ENCODE peak calls at places on chromosomes 11 and 22, in six cellular contexts. One of them, this sample, is unnamed.

GRCh38 chr22:33922268-33922667 is 2.0 kb upstream of the LARGE1 start:
- DNase-seq in adrenal gland: peak
- DNase-seq in HCT116: no peak
- DNase-seq in suprapubic skin: peak
- DNase-seq in heart left ventricle: peak
- DNase-seq in choroid plexus epithelial cell: peak
- DNase-seq in this sample: no peak

GRCh38 chr22:19959043-19959586 is 17.5 kb upstream of the TXNRD2 start:
- DNase-seq in adrenal gland: peak
- DNase-seq in HCT116: peak
- DNase-seq in heart left ventricle: peak
- DNase-seq in suprapubic skin: peak
- DNase-seq in choroid plexus epithelial cell: peak
- DNase-seq in this sample: no peak

GRCh38 chr11:119210035-119210434 is 3.9 kb downstream of the CBL start:
- DNase-seq in heart left ventricle: no peak
- DNase-seq in HCT116: no peak
- DNase-seq in suprapubic skin: no peak
- DNase-seq in adrenal gland: no peak
- DNase-seq in choroid plexus epithelial cell: no peak
- DNase-seq in this sample: no peak

GRCh38 chr11:7555067-7555699 is 41.4 kb downstream of the PPFIBP2 start:
- DNase-seq in adrenal gland: peak
- DNase-seq in choroid plexus epithelial cell: no peak
- DNase-seq in HCT116: no peak
- DNase-seq in heart left ventricle: peak
- DNase-seq in suprapubic skin: no peak
- DNase-seq in this sample: no peak

GRCh38 chr22:24950272-24950902 is 2.1 kb upstream of the KIAA1671 start:
- DNase-seq in heart left ventricle: no peak
- DNase-seq in HCT116: no peak
- DNase-seq in adrenal gland: no peak
- DNase-seq in suprapubic skin: no peak
- DNase-seq in choroid plexus epithelial cell: peak
- DNase-seq in this sample: no peak

GRCh38 chr22:44567846-44568493 is 69.9 kb upstream of the RTL6 start:
- DNase-seq in HCT116: peak
- DNase-seq in choroid plexus epithelial cell: peak
- DNase-seq in adrenal gland: peak
- DNase-seq in heart left ventricle: no peak
- DNase-seq in suprapubic skin: peak
- DNase-seq in this sample: no peak

GRCh38 chr11:17012712-17013547 is 1.3 kb downstream of the PLEKHA7 start:
- DNase-seq in HCT116: peak
- DNase-seq in choroid plexus epithelial cell: peak
- DNase-seq in adrenal gland: no peak
- DNase-seq in suprapubic skin: no peak
- DNase-seq in heart left ventricle: no peak
- DNase-seq in this sample: no peak

GRCh38 chr11:14414470-14415461 is 55.8 kb upstream of the RRAS2 start:
- DNase-seq in adrenal gland: no peak
- DNase-seq in heart left ventricle: no peak
- DNase-seq in choroid plexus epithelial cell: peak
- DNase-seq in suprapubic skin: no peak
- DNase-seq in HCT116: no peak
- DNase-seq in this sample: no peak

GRCh38 chr11:779955-780532 is 2.8 kb upstream of the GATD1 start:
- DNase-seq in choroid plexus epithelial cell: no peak
- DNase-seq in heart left ventricle: no peak
- DNase-seq in HCT116: no peak
- DNase-seq in adrenal gland: no peak
- DNase-seq in suprapubic skin: no peak
- DNase-seq in this sample: no peak

GRCh38 chr11:134592391-134592990 is 180.4 kb upstream of the B3GAT1 start:
- DNase-seq in choroid plexus epithelial cell: peak
- DNase-seq in heart left ventricle: no peak
- DNase-seq in HCT116: peak
- DNase-seq in adrenal gland: peak
- DNase-seq in suprapubic skin: no peak
- DNase-seq in this sample: no peak

GRCh38 chr11:111557425-111558111 is 17.0 kb downstream of the LAYN start:
- DNase-seq in suprapubic skin: no peak
- DNase-seq in HCT116: no peak
- DNase-seq in heart left ventricle: no peak
- DNase-seq in choroid plexus epithelial cell: peak
- DNase-seq in adrenal gland: no peak
- DNase-seq in this sample: peak

GRCh38 chr11:44979536-44980399 is 29.1 kb upstream of the TP53I11 start:
- DNase-seq in adrenal gland: peak
- DNase-seq in choroid plexus epithelial cell: no peak
- DNase-seq in heart left ventricle: peak
- DNase-seq in suprapubic skin: no peak
- DNase-seq in HCT116: peak
- DNase-seq in this sample: no peak

GRCh38 chr11:17972987-17973386 is 39.9 kb downstream of the SERGEF start:
- DNase-seq in heart left ventricle: peak
- DNase-seq in HCT116: peak
- DNase-seq in adrenal gland: peak
- DNase-seq in choroid plexus epithelial cell: peak
- DNase-seq in suprapubic skin: no peak
- DNase-seq in this sample: peak

GRCh38 chr11:131925829-131926228 is 555.4 kb downstream of the NTM start:
- DNase-seq in HCT116: no peak
- DNase-seq in heart left ventricle: no peak
- DNase-seq in suprapubic skin: no peak
- DNase-seq in adrenal gland: no peak
- DNase-seq in choroid plexus epithelial cell: no peak
- DNase-seq in this sample: no peak

GRCh38 chr11:118434553-118435232 is 1.6 kb upstream of the KMT2A start:
- DNase-seq in heart left ventricle: peak
- DNase-seq in suprapubic skin: peak
- DNase-seq in choroid plexus epithelial cell: peak
- DNase-seq in adrenal gland: peak
- DNase-seq in HCT116: no peak
- DNase-seq in this sample: no peak

GRCh38 chr11:46307785-46308341 is 30.4 kb downstream of the CREB3L1 start:
- DNase-seq in choroid plexus epithelial cell: no peak
- DNase-seq in suprapubic skin: no peak
- DNase-seq in adrenal gland: no peak
- DNase-seq in heart left ventricle: no peak
- DNase-seq in HCT116: no peak
- DNase-seq in this sample: no peak

GRCh38 chr11:126312903-126313460 is 9.1 kb downstream of the DCPS start:
- DNase-seq in heart left ventricle: no peak
- DNase-seq in choroid plexus epithelial cell: no peak
- DNase-seq in HCT116: no peak
- DNase-seq in adrenal gland: no peak
- DNase-seq in suprapubic skin: no peak
- DNase-seq in this sample: no peak

GRCh38 chr11:120260616-120261015 is 20.7 kb downstream of the POU2F3 start:
- DNase-seq in suprapubic skin: no peak
- DNase-seq in heart left ventricle: no peak
- DNase-seq in adrenal gland: no peak
- DNase-seq in choroid plexus epithelial cell: no peak
- DNase-seq in HCT116: no peak
- DNase-seq in this sample: no peak

GRCh38 chr22:17629167-17629489 is 579 bp upstream of the ATP6V1E1 start:
- DNase-seq in suprapubic skin: no peak
- DNase-seq in adrenal gland: no peak
- DNase-seq in heart left ventricle: no peak
- DNase-seq in choroid plexus epithelial cell: no peak
- DNase-seq in HCT116: no peak
- DNase-seq in this sample: no peak

GRCh38 chr22:26722159-26722558 is 64.8 kb downstream of the MIAT start:
- DNase-seq in choroid plexus epithelial cell: no peak
- DNase-seq in HCT116: no peak
- DNase-seq in heart left ventricle: no peak
- DNase-seq in adrenal gland: no peak
- DNase-seq in suprapubic skin: no peak
- DNase-seq in this sample: no peak

GRCh38 chr11:46601129-46601528 is 7.3 kb upstream of the AMBRA1 start:
- DNase-seq in suprapubic skin: no peak
- DNase-seq in HCT116: no peak
- DNase-seq in choroid plexus epithelial cell: peak
- DNase-seq in adrenal gland: no peak
- DNase-seq in heart left ventricle: no peak
- DNase-seq in this sample: no peak

GRCh38 chr11:101034076-101034475 is 95.5 kb downstream of the PGR start:
- DNase-seq in choroid plexus epithelial cell: peak
- DNase-seq in heart left ventricle: peak
- DNase-seq in suprapubic skin: no peak
- DNase-seq in HCT116: no peak
- DNase-seq in adrenal gland: peak
- DNase-seq in this sample: no peak

GRCh38 chr22:22558972-22559603 is at the start of gene PRAME:
- DNase-seq in HCT116: peak
- DNase-seq in heart left ventricle: no peak
- DNase-seq in adrenal gland: peak
- DNase-seq in suprapubic skin: no peak
- DNase-seq in choroid plexus epithelial cell: peak
- DNase-seq in this sample: no peak
- TF ChIP-seq CTCF in HCT116: peak
- TF ChIP-seq CTCF in heart left ventricle: peak
- TF ChIP-seq CTCF in adrenal gland: peak
- TF ChIP-seq CTCF in suprapubic skin: no peak
- TF ChIP-seq CTCF in choroid plexus epithelial cell: peak
- TF ChIP-seq CTCF in this sample: peak

GRCh38 chr11:130166457-130166784 is 6.8 kb downstream of the ST14 start:
- DNase-seq in choroid plexus epithelial cell: peak
- DNase-seq in suprapubic skin: no peak
- DNase-seq in HCT116: peak
- DNase-seq in heart left ventricle: no peak
- DNase-seq in adrenal gland: peak
- DNase-seq in this sample: peak
- H3K4me3 ChIP-seq in choroid plexus epithelial cell: no peak
- H3K4me3 ChIP-seq in suprapubic skin: no peak
- H3K4me3 ChIP-seq in HCT116: peak
- H3K4me3 ChIP-seq in heart left ventricle: no peak
- H3K4me3 ChIP-seq in adrenal gland: no peak
- H3K4me3 ChIP-seq in this sample: no peak

GRCh38 chr11:90288207-90288821 is 65.5 kb upstream of the CHORDC1 start:
- DNase-seq in HCT116: peak
- DNase-seq in heart left ventricle: no peak
- DNase-seq in choroid plexus epithelial cell: peak
- DNase-seq in suprapubic skin: no peak
- DNase-seq in adrenal gland: no peak
- DNase-seq in this sample: no peak
- TF ChIP-seq CTCF in HCT116: peak
- TF ChIP-seq CTCF in heart left ventricle: peak
- TF ChIP-seq CTCF in choroid plexus epithelial cell: peak
- TF ChIP-seq CTCF in suprapubic skin: no peak
- TF ChIP-seq CTCF in adrenal gland: peak
- TF ChIP-seq CTCF in this sample: peak

GRCh38 chr22:36375071-36375980 is 12.4 kb downstream of the MYH9 start:
- DNase-seq in suprapubic skin: no peak
- DNase-seq in choroid plexus epithelial cell: no peak
- DNase-seq in HCT116: no peak
- DNase-seq in heart left ventricle: no peak
- DNase-seq in adrenal gland: peak
- DNase-seq in this sample: no peak

GRCh38 chr22:36374603-36375024 is 13.2 kb downstream of the MYH9 start:
- DNase-seq in heart left ventricle: no peak
- DNase-seq in suprapubic skin: no peak
- DNase-seq in HCT116: peak
- DNase-seq in choroid plexus epithelial cell: no peak
- DNase-seq in adrenal gland: peak
- DNase-seq in this sample: no peak

GRCh38 chr22:36376265-36376664 is 11.5 kb downstream of the MYH9 start:
- DNase-seq in suprapubic skin: no peak
- DNase-seq in choroid plexus epithelial cell: no peak
- DNase-seq in heart left ventricle: no peak
- DNase-seq in adrenal gland: no peak
- DNase-seq in HCT116: no peak
- DNase-seq in this sample: no peak

GRCh38 chr22:36371920-36372319 is 15.8 kb downstream of the MYH9 start:
- DNase-seq in HCT116: no peak
- DNase-seq in choroid plexus epithelial cell: no peak
- DNase-seq in adrenal gland: no peak
- DNase-seq in heart left ventricle: no peak
- DNase-seq in suprapubic skin: no peak
- DNase-seq in this sample: no peak

DNA sequence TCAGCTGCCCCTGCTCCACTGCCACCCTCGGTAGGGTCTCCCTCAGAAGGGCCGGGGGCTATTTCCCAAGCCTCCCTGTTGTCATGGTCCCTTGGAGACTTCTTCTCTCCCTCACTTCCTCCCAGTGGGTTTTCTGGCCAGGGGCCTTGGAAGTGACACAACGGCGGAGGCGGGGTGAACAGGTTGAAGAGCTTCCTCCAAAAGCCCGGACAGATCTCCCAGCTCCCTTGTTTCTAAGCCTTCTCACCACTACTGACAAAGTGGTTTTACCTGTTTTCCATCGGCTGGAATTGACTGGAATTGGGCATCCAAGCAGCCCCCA is 14.5 kb downstream of the MYH9 start:
- DNase-seq in adrenal gland: peak
- DNase-seq in choroid plexus epithelial cell: no peak
- DNase-seq in suprapubic skin: no peak
- DNase-seq in HCT116: no peak
- DNase-seq in heart left ventricle: no peak
- DNase-seq in this sample: no peak
- H3K4me3 ChIP-seq in adrenal gland: no peak
- H3K4me3 ChIP-seq in choroid plexus epithelial cell: no peak
- H3K4me3 ChIP-seq in suprapubic skin: no peak
- H3K4me3 ChIP-seq in HCT116: no peak
- H3K4me3 ChIP-seq in heart left ventricle: peak
- H3K4me3 ChIP-seq in this sample: no peak

DNA sequence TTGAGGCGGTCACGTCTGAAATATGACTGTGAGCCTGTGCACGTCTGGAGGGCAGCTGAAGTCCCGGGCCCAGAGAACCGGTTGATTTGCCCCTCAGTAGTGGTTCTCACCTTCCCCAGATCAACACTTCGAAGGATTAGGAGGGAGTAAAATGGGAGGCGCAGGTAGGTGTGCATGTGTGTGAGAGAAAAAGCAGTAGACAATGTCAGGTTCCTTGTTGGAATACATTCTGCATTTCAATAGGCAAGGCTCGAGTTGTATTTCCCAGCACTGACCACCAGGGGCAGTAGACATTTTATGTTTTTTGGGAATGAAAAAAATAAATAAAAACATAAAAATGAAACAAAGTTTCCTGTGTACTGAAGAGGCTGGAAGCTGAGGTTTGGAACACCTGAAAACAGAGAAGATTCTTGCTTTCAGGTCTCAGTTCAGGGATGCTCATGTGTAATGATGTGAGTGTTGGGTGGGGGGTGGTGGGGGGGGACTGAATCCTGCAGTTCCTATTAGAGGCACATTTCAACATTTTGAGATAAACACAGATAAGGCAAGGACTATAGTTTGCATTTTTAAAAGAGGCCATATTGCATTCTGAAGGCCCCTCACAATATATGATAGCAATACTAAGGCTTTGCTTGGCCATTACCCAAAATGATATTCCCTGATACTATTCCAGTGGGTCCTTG is 333.9 kb downstream of the CADM1 start:
- DNase-seq in suprapubic skin: no peak
- DNase-seq in heart left ventricle: no peak
- DNase-seq in HCT116: no peak
- DNase-seq in adrenal gland: peak
- DNase-seq in choroid plexus epithelial cell: peak
- DNase-seq in this sample: no peak
- TF ChIP-seq CTCF in suprapubic skin: peak
- TF ChIP-seq CTCF in heart left ventricle: peak
- TF ChIP-seq CTCF in HCT116: peak
- TF ChIP-seq CTCF in adrenal gland: peak
- TF ChIP-seq CTCF in choroid plexus epithelial cell: peak
- TF ChIP-seq CTCF in this sample: peak

GRCh38 chr11:75767793-75768111 is 826 bp upstream of the DGAT2 start:
- DNase-seq in adrenal gland: no peak
- DNase-seq in choroid plexus epithelial cell: no peak
- DNase-seq in HCT116: no peak
- DNase-seq in suprapubic skin: no peak
- DNase-seq in heart left ventricle: no peak
- DNase-seq in this sample: no peak
- H3K4me3 ChIP-seq in adrenal gland: no peak
- H3K4me3 ChIP-seq in choroid plexus epithelial cell: no peak
- H3K4me3 ChIP-seq in HCT116: no peak
- H3K4me3 ChIP-seq in suprapubic skin: peak
- H3K4me3 ChIP-seq in heart left ventricle: no peak
- H3K4me3 ChIP-seq in this sample: no peak

This sample was measured in AG04449.